ENCODE peak calls at places on chromosomes 1 and 21, in nine cellular contexts. One of them, this sample, is unnamed.

GRCh38 chr1:156852414-156852874 is 6.5 kb downstream of the INSRR start:
- DNase-seq in activated CD4-positive, alpha-beta T cell treated with anti-CD3 and anti-CD28 coated beads, Interleukin-2, amount 50 U/mL, for 48 hours: no peak
- DNase-seq in NCI-H2227 treated with DMSO at 0.1 percent for 48 hours: peak; percentile 56
- DNase-seq in GM06990: no peak
- DNase-seq in GM20000: no peak
- DNase-seq in transverse colon: peak; percentile 34
- DNase-seq in fibroblast of mammary gland: peak; percentile 33
- DNase-seq in AG08396: no peak
- DNase-seq in foreskin fibroblast: no peak
- DNase-seq in this sample: no peak

GRCh38 chr1:56671085-56671484 is 26.0 kb downstream of the PRKAA2 start:
- DNase-seq in activated CD4-positive, alpha-beta T cell treated with anti-CD3 and anti-CD28 coated beads, Interleukin-2, amount 50 U/mL, for 48 hours: no peak
- DNase-seq in fibroblast of mammary gland: no peak
- DNase-seq in GM06990: no peak
- DNase-seq in foreskin fibroblast: no peak
- DNase-seq in AG08396: no peak
- DNase-seq in transverse colon: no peak
- DNase-seq in NCI-H2227 treated with DMSO at 0.1 percent for 48 hours: no peak
- DNase-seq in GM20000: no peak
- DNase-seq in this sample: no peak

GRCh38 chr1:167077128-167077867 is 12.9 kb downstream of the GPA33 start:
- DNase-seq in GM20000: no peak
- DNase-seq in activated CD4-positive, alpha-beta T cell treated with anti-CD3 and anti-CD28 coated beads, Interleukin-2, amount 50 U/mL, for 48 hours: no peak
- DNase-seq in GM06990: no peak
- DNase-seq in NCI-H2227 treated with DMSO at 0.1 percent for 48 hours: no peak
- DNase-seq in AG08396: no peak
- DNase-seq in foreskin fibroblast: no peak
- DNase-seq in transverse colon: no peak
- DNase-seq in fibroblast of mammary gland: no peak
- DNase-seq in this sample: no peak

GRCh38 chr1:160209656-160210046 is 4.5 kb downstream of the PEA15 start:
- DNase-seq in activated CD4-positive, alpha-beta T cell treated with anti-CD3 and anti-CD28 coated beads, Interleukin-2, amount 50 U/mL, for 48 hours: no peak
- DNase-seq in foreskin fibroblast: no peak
- DNase-seq in fibroblast of mammary gland: no peak
- DNase-seq in AG08396: no peak
- DNase-seq in GM06990: no peak
- DNase-seq in transverse colon: no peak
- DNase-seq in NCI-H2227 treated with DMSO at 0.1 percent for 48 hours: no peak
- DNase-seq in GM20000: no peak
- DNase-seq in this sample: no peak

GRCh38 chr1:11537854-11538591 is 59.1 kb downstream of the DISP3 start:
- DNase-seq in activated CD4-positive, alpha-beta T cell treated with anti-CD3 and anti-CD28 coated beads, Interleukin-2, amount 50 U/mL, for 48 hours: no peak
- DNase-seq in AG08396: no peak
- DNase-seq in transverse colon: no peak
- DNase-seq in foreskin fibroblast: no peak
- DNase-seq in GM06990: no peak
- DNase-seq in NCI-H2227 treated with DMSO at 0.1 percent for 48 hours: no peak
- DNase-seq in GM20000: no peak
- DNase-seq in fibroblast of mammary gland: no peak
- DNase-seq in this sample: no peak

GRCh38 chr1:187685338-187685737 is 856.6 kb downstream of the PLA2G4A start:
- DNase-seq in NCI-H2227 treated with DMSO at 0.1 percent for 48 hours: no peak
- DNase-seq in activated CD4-positive, alpha-beta T cell treated with anti-CD3 and anti-CD28 coated beads, Interleukin-2, amount 50 U/mL, for 48 hours: no peak
- DNase-seq in transverse colon: no peak
- DNase-seq in fibroblast of mammary gland: peak; percentile 59
- DNase-seq in GM06990: no peak
- DNase-seq in foreskin fibroblast: peak; percentile 58
- DNase-seq in GM20000: no peak
- DNase-seq in AG08396: no peak
- DNase-seq in this sample: no peak

GRCh38 chr1:14810631-14811325 is 212.3 kb downstream of the KAZN start:
- DNase-seq in GM06990: no peak
- DNase-seq in activated CD4-positive, alpha-beta T cell treated with anti-CD3 and anti-CD28 coated beads, Interleukin-2, amount 50 U/mL, for 48 hours: no peak
- DNase-seq in GM20000: no peak
- DNase-seq in AG08396: no peak
- DNase-seq in transverse colon: no peak
- DNase-seq in fibroblast of mammary gland: peak; percentile 17
- DNase-seq in NCI-H2227 treated with DMSO at 0.1 percent for 48 hours: no peak
- DNase-seq in foreskin fibroblast: no peak
- DNase-seq in this sample: no peak

GRCh38 chr21:15309721-15310120 is 244.9 kb upstream of the NRIP1 start:
- DNase-seq in GM20000: no peak
- DNase-seq in foreskin fibroblast: no peak
- DNase-seq in NCI-H2227 treated with DMSO at 0.1 percent for 48 hours: no peak
- DNase-seq in transverse colon: no peak
- DNase-seq in AG08396: no peak
- DNase-seq in fibroblast of mammary gland: peak; percentile 51
- DNase-seq in GM06990: no peak
- DNase-seq in activated CD4-positive, alpha-beta T cell treated with anti-CD3 and anti-CD28 coated beads, Interleukin-2, amount 50 U/mL, for 48 hours: no peak
- DNase-seq in this sample: no peak

GRCh38 chr1:69737527-69738176 is 169.9 kb downstream of the LRRC7 start:
- DNase-seq in activated CD4-positive, alpha-beta T cell treated with anti-CD3 and anti-CD28 coated beads, Interleukin-2, amount 50 U/mL, for 48 hours: no peak
- DNase-seq in NCI-H2227 treated with DMSO at 0.1 percent for 48 hours: peak; percentile 46
- DNase-seq in fibroblast of mammary gland: peak; percentile 81
- DNase-seq in AG08396: peak; percentile 34
- DNase-seq in GM20000: peak; percentile 17
- DNase-seq in transverse colon: no peak
- DNase-seq in GM06990: peak; percentile 9
- DNase-seq in foreskin fibroblast: peak; percentile 40
- DNase-seq in this sample: peak; percentile 4

GRCh38 chr1:203089001-203089650 is 3.3 kb upstream of the MYOG start:
- DNase-seq in GM20000: no peak
- DNase-seq in AG08396: no peak
- DNase-seq in activated CD4-positive, alpha-beta T cell treated with anti-CD3 and anti-CD28 coated beads, Interleukin-2, amount 50 U/mL, for 48 hours: no peak
- DNase-seq in foreskin fibroblast: no peak
- DNase-seq in NCI-H2227 treated with DMSO at 0.1 percent for 48 hours: no peak
- DNase-seq in GM06990: no peak
- DNase-seq in fibroblast of mammary gland: no peak
- DNase-seq in transverse colon: no peak
- DNase-seq in this sample: no peak

GRCh38 chr1:150551049-150551783 is 2.0 kb downstream of the ADAMTSL4 start:
- DNase-seq in AG08396: no peak
- DNase-seq in GM06990: no peak
- DNase-seq in activated CD4-positive, alpha-beta T cell treated with anti-CD3 and anti-CD28 coated beads, Interleukin-2, amount 50 U/mL, for 48 hours: no peak
- DNase-seq in GM20000: no peak
- DNase-seq in foreskin fibroblast: no peak
- DNase-seq in fibroblast of mammary gland: peak; percentile 50
- DNase-seq in NCI-H2227 treated with DMSO at 0.1 percent for 48 hours: no peak
- DNase-seq in transverse colon: peak; percentile 21
- DNase-seq in this sample: no peak

GRCh38 chr1:27544818-27545612 is 55.0 kb upstream of the WASF2 start:
- DNase-seq in AG08396: peak; percentile 87
- DNase-seq in transverse colon: peak; percentile 51
- DNase-seq in NCI-H2227 treated with DMSO at 0.1 percent for 48 hours: no peak
- DNase-seq in GM06990: no peak
- DNase-seq in activated CD4-positive, alpha-beta T cell treated with anti-CD3 and anti-CD28 coated beads, Interleukin-2, amount 50 U/mL, for 48 hours: no peak
- DNase-seq in fibroblast of mammary gland: peak; percentile 63
- DNase-seq in foreskin fibroblast: peak; percentile 55
- DNase-seq in GM20000: no peak
- DNase-seq in this sample: no peak

GRCh38 chr1:44822981-44823451 is 14.7 kb downstream of the BTBD19 start:
- DNase-seq in transverse colon: peak; percentile 13
- DNase-seq in GM20000: no peak
- DNase-seq in foreskin fibroblast: no peak
- DNase-seq in GM06990: no peak
- DNase-seq in activated CD4-positive, alpha-beta T cell treated with anti-CD3 and anti-CD28 coated beads, Interleukin-2, amount 50 U/mL, for 48 hours: no peak
- DNase-seq in fibroblast of mammary gland: no peak
- DNase-seq in AG08396: no peak
- DNase-seq in NCI-H2227 treated with DMSO at 0.1 percent for 48 hours: no peak
- DNase-seq in this sample: no peak

GRCh38 chr1:25182629-25183028 is 49.7 kb downstream of the SYF2 start:
- DNase-seq in activated CD4-positive, alpha-beta T cell treated with anti-CD3 and anti-CD28 coated beads, Interleukin-2, amount 50 U/mL, for 48 hours: no peak
- DNase-seq in NCI-H2227 treated with DMSO at 0.1 percent for 48 hours: no peak
- DNase-seq in GM20000: no peak
- DNase-seq in AG08396: peak; percentile 38
- DNase-seq in transverse colon: no peak
- DNase-seq in foreskin fibroblast: no peak
- DNase-seq in GM06990: no peak
- DNase-seq in fibroblast of mammary gland: peak; percentile 22
- DNase-seq in this sample: no peak

GRCh38 chr1:201904579-201904978 is 15.9 kb downstream of the SHISA4 start:
- DNase-seq in transverse colon: peak; percentile 41
- DNase-seq in AG08396: peak; percentile 77
- DNase-seq in fibroblast of mammary gland: peak; percentile 86
- DNase-seq in GM20000: no peak
- DNase-seq in NCI-H2227 treated with DMSO at 0.1 percent for 48 hours: no peak
- DNase-seq in activated CD4-positive, alpha-beta T cell treated with anti-CD3 and anti-CD28 coated beads, Interleukin-2, amount 50 U/mL, for 48 hours: no peak
- DNase-seq in foreskin fibroblast: peak; percentile 90
- DNase-seq in GM06990: no peak
- DNase-seq in this sample: no peak

GRCh38 chr1:174692313-174692712 is 244.5 kb downstream of the GPR52 start:
- DNase-seq in foreskin fibroblast: peak; percentile 13
- DNase-seq in GM20000: no peak
- DNase-seq in AG08396: peak; percentile 30
- DNase-seq in activated CD4-positive, alpha-beta T cell treated with anti-CD3 and anti-CD28 coated beads, Interleukin-2, amount 50 U/mL, for 48 hours: no peak
- DNase-seq in NCI-H2227 treated with DMSO at 0.1 percent for 48 hours: no peak
- DNase-seq in GM06990: no peak
- DNase-seq in fibroblast of mammary gland: peak; percentile 48
- DNase-seq in transverse colon: no peak
- DNase-seq in this sample: no peak

GRCh38 chr1:187390157-187390556 is 561.4 kb downstream of the PLA2G4A start:
- DNase-seq in GM06990: no peak
- DNase-seq in fibroblast of mammary gland: no peak
- DNase-seq in NCI-H2227 treated with DMSO at 0.1 percent for 48 hours: no peak
- DNase-seq in activated CD4-positive, alpha-beta T cell treated with anti-CD3 and anti-CD28 coated beads, Interleukin-2, amount 50 U/mL, for 48 hours: no peak
- DNase-seq in AG08396: no peak
- DNase-seq in foreskin fibroblast: peak; percentile 2
- DNase-seq in transverse colon: no peak
- DNase-seq in GM20000: no peak
- DNase-seq in this sample: no peak

GRCh38 chr1:11150326-11150725 is 38.8 kb upstream of the ANGPTL7 start:
- DNase-seq in GM06990: no peak
- DNase-seq in GM20000: no peak
- DNase-seq in foreskin fibroblast: no peak
- DNase-seq in fibroblast of mammary gland: no peak
- DNase-seq in activated CD4-positive, alpha-beta T cell treated with anti-CD3 and anti-CD28 coated beads, Interleukin-2, amount 50 U/mL, for 48 hours: no peak
- DNase-seq in AG08396: no peak
- DNase-seq in transverse colon: no peak
- DNase-seq in NCI-H2227 treated with DMSO at 0.1 percent for 48 hours: no peak
- DNase-seq in this sample: no peak

GRCh38 chr1:182657026-182657425 is 27.4 kb downstream of the RGS8 start:
- DNase-seq in transverse colon: no peak
- DNase-seq in foreskin fibroblast: no peak
- DNase-seq in GM06990: no peak
- DNase-seq in activated CD4-positive, alpha-beta T cell treated with anti-CD3 and anti-CD28 coated beads, Interleukin-2, amount 50 U/mL, for 48 hours: no peak
- DNase-seq in NCI-H2227 treated with DMSO at 0.1 percent for 48 hours: no peak
- DNase-seq in GM20000: no peak
- DNase-seq in AG08396: no peak
- DNase-seq in fibroblast of mammary gland: no peak
- DNase-seq in this sample: no peak

GRCh38 chr1:182525342-182525741 is 63.7 kb downstream of the RNASEL start:
- DNase-seq in fibroblast of mammary gland: no peak
- DNase-seq in NCI-H2227 treated with DMSO at 0.1 percent for 48 hours: no peak
- DNase-seq in GM06990: no peak
- DNase-seq in transverse colon: no peak
- DNase-seq in AG08396: no peak
- DNase-seq in activated CD4-positive, alpha-beta T cell treated with anti-CD3 and anti-CD28 coated beads, Interleukin-2, amount 50 U/mL, for 48 hours: no peak
- DNase-seq in foreskin fibroblast: no peak
- DNase-seq in GM20000: no peak
- DNase-seq in this sample: no peak

GRCh38 chr1:215601276-215601675 is 34.2 kb downstream of the KCTD3 start:
- DNase-seq in foreskin fibroblast: no peak
- DNase-seq in NCI-H2227 treated with DMSO at 0.1 percent for 48 hours: no peak
- DNase-seq in GM20000: no peak
- DNase-seq in activated CD4-positive, alpha-beta T cell treated with anti-CD3 and anti-CD28 coated beads, Interleukin-2, amount 50 U/mL, for 48 hours: no peak
- DNase-seq in GM06990: no peak
- DNase-seq in transverse colon: no peak
- DNase-seq in fibroblast of mammary gland: no peak
- DNase-seq in AG08396: no peak
- DNase-seq in this sample: no peak

GRCh38 chr1:222071313-222071886 is 329.5 kb upstream of the DUSP10 start:
- DNase-seq in foreskin fibroblast: no peak
- DNase-seq in fibroblast of mammary gland: peak; percentile 18
- DNase-seq in transverse colon: no peak
- DNase-seq in NCI-H2227 treated with DMSO at 0.1 percent for 48 hours: no peak
- DNase-seq in AG08396: no peak
- DNase-seq in GM06990: no peak
- DNase-seq in activated CD4-positive, alpha-beta T cell treated with anti-CD3 and anti-CD28 coated beads, Interleukin-2, amount 50 U/mL, for 48 hours: no peak
- DNase-seq in GM20000: no peak
- DNase-seq in this sample: no peak

GRCh38 chr1:102252731-102253360 is 256.1 kb upstream of the OLFM3 start:
- DNase-seq in GM20000: no peak
- DNase-seq in transverse colon: no peak
- DNase-seq in fibroblast of mammary gland: no peak
- DNase-seq in AG08396: no peak
- DNase-seq in NCI-H2227 treated with DMSO at 0.1 percent for 48 hours: no peak
- DNase-seq in foreskin fibroblast: no peak
- DNase-seq in GM06990: no peak
- DNase-seq in activated CD4-positive, alpha-beta T cell treated with anti-CD3 and anti-CD28 coated beads, Interleukin-2, amount 50 U/mL, for 48 hours: no peak
- DNase-seq in this sample: no peak

GRCh38 chr1:110341872-110342331 is 2.7 kb downstream of the RBM15 start:
- DNase-seq in foreskin fibroblast: no peak
- DNase-seq in GM20000: no peak
- DNase-seq in transverse colon: no peak
- DNase-seq in GM06990: no peak
- DNase-seq in fibroblast of mammary gland: no peak
- DNase-seq in NCI-H2227 treated with DMSO at 0.1 percent for 48 hours: no peak
- DNase-seq in activated CD4-positive, alpha-beta T cell treated with anti-CD3 and anti-CD28 coated beads, Interleukin-2, amount 50 U/mL, for 48 hours: no peak
- DNase-seq in AG08396: no peak
- DNase-seq in this sample: no peak

GRCh38 chr1:55781944-55782482 is 566.8 kb upstream of the USP24 start:
- DNase-seq in GM06990: no peak
- DNase-seq in NCI-H2227 treated with DMSO at 0.1 percent for 48 hours: no peak
- DNase-seq in transverse colon: peak; percentile 15
- DNase-seq in AG08396: peak; percentile 48
- DNase-seq in fibroblast of mammary gland: peak; percentile 95
- DNase-seq in GM20000: no peak
- DNase-seq in activated CD4-positive, alpha-beta T cell treated with anti-CD3 and anti-CD28 coated beads, Interleukin-2, amount 50 U/mL, for 48 hours: no peak
- DNase-seq in foreskin fibroblast: peak; percentile 76
- DNase-seq in this sample: no peak

This sample was measured in stimulated activated naive CD8-positive, alpha-beta T cell treated with anti-CD3 and anti-CD28 coated beads, Interleukin-15, Interleukin-2, amounts not matched to agents 100 U/mL and 50 U/mL, for 24 hours.